ENCODE peak calls at places on chromosomes 13 and 19, in seven cellular contexts. R is neural progenitor cell; O is activated CD4-positive, alpha-beta T cell treated with anti-CD3 and anti-CD28 coated beads, Interleukin-2, amount 50 U/mL, for 24 hours; T is uterus; W is EH; V is caudate nucleus; D is HS-5. B is an unnamed sample.

GRCh38 chr19:33747273-33747672 is 49.4 kb upstream of the KCTD15 start:
- DNase-seq in W (no peak), T (no peak), R (no peak), O (no peak), D (no peak), V (no peak), B (no peak)

GRCh38 chr13:34734932-34735331 is 207.1 kb upstream of the NBEA start:
- DNase-seq in W (no peak), O (no peak), T (no peak), D (no peak), V (no peak), R (no peak), B (no peak)

GRCh38 chr19:5253403-5254110 is 87.1 kb downstream of the PTPRS start:
- DNase-seq in O (no peak), D (no peak), W (peak; percentile 22), R (no peak), V (no peak), T (no peak), B (no peak)

GRCh38 chr19:45361608-45362007 is 8.8 kb downstream of the ERCC2 start:
- DNase-seq in V (no peak), D (no peak), R (no peak), W (no peak), T (no peak), O (no peak), B (no peak)

GRCh38 chr19:16942583-16942982 is 53.8 kb downstream of the F2RL3 start:
- DNase-seq in O (no peak), V (no peak), R (no peak), D (no peak), T (no peak), W (no peak), B (no peak)

GRCh38 chr13:100738176-100738855 is 63.7 kb upstream of the TMTC4 start:
- DNase-seq in R (no peak), W (no peak), O (no peak), V (no peak), T (no peak), D (no peak), B (no peak)

GRCh38 chr13:42574435-42575311 is 721 bp downstream of the TNFSF11 start:
- DNase-seq in O (peak; percentile 35), V (no peak), T (no peak), D (no peak), R (peak; percentile 18), W (no peak), B (peak; percentile 44)

GRCh38 chr13:102799544-102800144 is 725 bp downstream of the BIVM start:
- DNase-seq in T (no peak), O (no peak), D (no peak), R (peak; percentile 46), W (peak; percentile 32), V (peak; percentile 33), B (peak; percentile 21)

GRCh38 chr13:43085545-43085944 is 62.2 kb downstream of the DNAJC15 start:
- DNase-seq in T (no peak), D (no peak), O (no peak), R (no peak), W (peak; percentile 51), V (no peak), B (peak; percentile 43)

GRCh38 chr19:50535672-50536071 is 22.0 kb upstream of the ASPDH start:
- DNase-seq in W (no peak), D (no peak), O (no peak), V (no peak), R (no peak), T (no peak), B (no peak)

GRCh38 chr13:64453831-64454230 is 2776.3 kb downstream of the PCDH9 start:
- DNase-seq in O (no peak), W (peak; percentile 38), V (no peak), T (no peak), D (no peak), R (peak; percentile 65), B (peak; percentile 11)

GRCh38 chr13:109146912-109147624 is 517.7 kb downstream of the MYO16 start:
- DNase-seq in W (peak; percentile 86), O (no peak), V (no peak), R (no peak), D (peak; percentile 80), T (no peak), B (no peak)

GRCh38 chr13:44380404-44381165 is 7.0 kb downstream of the SERP2 start:
- DNase-seq in T (no peak), D (no peak), R (no peak), W (peak; percentile 78), O (no peak), V (no peak), B (no peak)

GRCh38 chr13:23534090-23534489 is 36.1 kb upstream of the TNFRSF19 start:
- DNase-seq in D (no peak), O (no peak), T (no peak), W (no peak), R (no peak), V (no peak), B (no peak)

GRCh38 chr13:33126909-33127607 is 110.8 kb downstream of the KL start:
- DNase-seq in O (no peak), T (no peak), V (no peak), R (no peak), D (no peak), W (peak; percentile 81), B (no peak)

GRCh38 chr13:57629821-57630235 is 1.7 kb upstream of the PCDH17 start:
- DNase-seq in D (no peak), O (no peak), V (peak; percentile 70), T (peak; percentile 74), R (peak; percentile 98), W (peak; percentile 58), B (peak; percentile 99)

GRCh38 chr13:110499621-110500281 is 61.8 kb downstream of the RAB20 start:
- DNase-seq in R (no peak), W (peak; percentile 93), D (peak; percentile 26), T (no peak), O (no peak), V (no peak), B (no peak)

GRCh38 chr19:56525214-56525860 is 13.4 kb upstream of the ZFP28 start:
- DNase-seq in R (no peak), O (no peak), V (no peak), T (no peak), W (no peak), D (no peak), B (no peak)

GRCh38 chr19:13228561-13228960 is 78.3 kb downstream of the IER2 start:
- DNase-seq in T (no peak), O (no peak), D (no peak), R (no peak), W (no peak), V (no peak), B (no peak)

GRCh38 chr13:48975101-48975925 is at the start of gene FNDC3A:
- DNase-seq in O (no peak), R (peak; percentile 91), T (peak; percentile 49), D (no peak), V (no peak), W (peak; percentile 75), B (peak; percentile 89)

GRCh38 chr13:92677571-92677970 is 549.0 kb upstream of the GPC6 start:
- DNase-seq in R (peak; percentile 33), D (no peak), O (no peak), W (no peak), V (no peak), T (no peak), B (peak; percentile 16)

GRCh38 chr13:72637561-72637960 is 89.9 kb downstream of the MZT1 start:
- DNase-seq in T (no peak), W (no peak), O (no peak), R (peak; percentile 53), V (no peak), D (no peak), B (peak; percentile 14)

GRCh38 chr19:49682274-49682673 is 5.2 kb downstream of the PRMT1 start:
- DNase-seq in O (no peak), V (no peak), R (no peak), D (no peak), T (no peak), W (no peak), B (no peak)

GRCh38 chr13:98405690-98406344 is 171.1 kb downstream of the STK24 start:
- DNase-seq in R (no peak), W (no peak), T (no peak), V (no peak), D (no peak), O (no peak), B (no peak)

B was measured in GM23338.